ENCODE peak calls at places on chromosomes 12 and 14, in eight cellular contexts. Q is OCI-LY7; O is stimulated activated CD4-positive, alpha-beta T cell treated with anti-CD3 and anti-CD28 coated beads, Interleukin-15, amount 100 ng/mL, for 1 hour; C is Daoy; Z is NCI-H1092 treated with DMSO at 0.1 percent for 48 hours; P is RCC 7860; A is kidney tubule cell; R is CD14-positive monocyte. W is an unnamed sample.

GRCh38 chr14:95507174-95507573 is 9.3 kb downstream of the SYNE3 start:
- DNase-seq in A (peak), Q (no peak), P (peak), C (peak), R (peak), O (no peak), Z (no peak), W (peak)

GRCh38 chr12:597926-598568 is 65.2 kb downstream of the NINJ2 start:
- DNase-seq in Z (no peak), P (no peak), A (peak), O (no peak), C (no peak), R (no peak), Q (no peak), W (no peak)

GRCh38 chr12:45914090-45914489 is 76.3 kb downstream of the SCAF11 start:
- DNase-seq in R (no peak), C (peak), O (no peak), Q (no peak), Z (no peak), A (peak), P (peak), W (peak)

GRCh38 chr14:28406181-28406580 is 360.4 kb upstream of the FOXG1 start:
- DNase-seq in R (no peak), C (peak), Z (no peak), A (no peak), O (no peak), P (no peak), Q (no peak), W (no peak)

GRCh38 chr12:124754949-124755800 is 108.5 kb downstream of the SCARB1 start:
- DNase-seq in O (no peak), R (peak), C (no peak), A (no peak), Z (peak), P (no peak), Q (no peak), W (no peak)

GRCh38 chr14:77052281-77053044 is 24.0 kb upstream of the IRF2BPL start:
- DNase-seq in C (no peak), R (no peak), P (no peak), A (no peak), Z (no peak), Q (no peak), O (no peak), W (no peak)

GRCh38 chr12:6318440-6318879 is 8.0 kb downstream of the PLEKHG6 start:
- DNase-seq in A (no peak), Z (no peak), C (no peak), O (no peak), P (no peak), Q (no peak), R (no peak), W (no peak)

GRCh38 chr12:62426095-62426488 is 40.5 kb upstream of the MON2 start:
- DNase-seq in Q (no peak), O (no peak), R (no peak), C (peak), P (no peak), Z (no peak), A (no peak), W (no peak)

GRCh38 chr12:2691340-2692111 is 103.2 kb upstream of the FKBP4 start:
- DNase-seq in R (no peak), Q (peak), O (peak), P (no peak), Z (peak), A (peak), C (peak), W (no peak)

GRCh38 chr14:75831971-75832370 is 149.8 kb downstream of the TGFB3 start:
- DNase-seq in Q (no peak), P (no peak), Z (peak), O (no peak), A (no peak), C (peak), R (peak), W (no peak)

GRCh38 chr14:61388976-61389576 is 67.7 kb downstream of the PRKCH start:
- DNase-seq in Z (no peak), C (peak), P (no peak), R (no peak), A (peak), O (no peak), Q (no peak), W (no peak)

GRCh38 chr14:94421316-94421715 is 31.3 kb downstream of the SERPINA11 start:
- DNase-seq in Q (no peak), O (no peak), P (no peak), A (no peak), R (no peak), C (no peak), Z (no peak), W (no peak)

GRCh38 chr14:104694991-104695659 is 5.7 kb downstream of the INF2 start:
- DNase-seq in Q (no peak), C (peak), A (no peak), O (no peak), Z (peak), R (no peak), P (peak), W (peak)